ENCODE peak calls at places on chromosomes 5 and 9, in four cellular contexts. One of them, this sample, is unnamed. For H3K9me3, the result is how much of the 10 kb centered on the place peaks cover.

GRCh38 chr9:1804128-1804865 is 210.8 kb upstream of the SMARCA2 start:
- DNase-seq in lower lobe of right lung: no peak
- DNase-seq in heart right ventricle: no peak
- DNase-seq in right atrium auricular region: no peak
- DNase-seq in this sample: no peak

GRCh38 chr5:9877473-9877872 is 247.3 kb upstream of the TAS2R1 start:
- DNase-seq in heart right ventricle: no peak
- DNase-seq in lower lobe of right lung: no peak
- DNase-seq in right atrium auricular region: no peak
- DNase-seq in this sample: no peak

GRCh38 chr5:125890387-125890955 is 532.7 kb upstream of the GRAMD2B start:
- DNase-seq in heart right ventricle: no peak
- DNase-seq in right atrium auricular region: no peak
- DNase-seq in lower lobe of right lung: no peak
- DNase-seq in this sample: no peak

GRCh38 chr5:121021688-121022087 is 557.6 kb downstream of the PRR16 start:
- DNase-seq in right atrium auricular region: no peak
- DNase-seq in heart right ventricle: no peak
- DNase-seq in lower lobe of right lung: no peak
- DNase-seq in this sample: no peak

GRCh38 chr9:111891910-111892499 is 4.6 kb upstream of the UGCG start:
- DNase-seq in right atrium auricular region: no peak
- DNase-seq in heart right ventricle: no peak
- DNase-seq in lower lobe of right lung: peak
- DNase-seq in this sample: no peak

GRCh38 chr5:89573336-89573735 is 690.4 kb upstream of the MEF2C start:
- DNase-seq in heart right ventricle: no peak
- DNase-seq in right atrium auricular region: no peak
- DNase-seq in lower lobe of right lung: no peak
- DNase-seq in this sample: no peak

GRCh38 chr5:52283221-52283620 is 504.5 kb upstream of the ITGA1 start:
- DNase-seq in right atrium auricular region: no peak
- DNase-seq in heart right ventricle: no peak
- DNase-seq in lower lobe of right lung: no peak
- DNase-seq in this sample: no peak

GRCh38 chr5:141508808-141509611 is 20.1 kb downstream of the PCDHGC5 start:
- DNase-seq in heart right ventricle: peak
- DNase-seq in right atrium auricular region: peak
- DNase-seq in lower lobe of right lung: no peak
- DNase-seq in this sample: no peak

GRCh38 chr9:105667867-105668266 is 5.6 kb downstream of the TAL2 start:
- DNase-seq in right atrium auricular region: no peak
- DNase-seq in lower lobe of right lung: no peak
- DNase-seq in heart right ventricle: no peak
- DNase-seq in this sample: no peak

GRCh38 chr5:36689225-36689624 is 82.8 kb downstream of the SLC1A3 start:
- DNase-seq in right atrium auricular region: no peak
- DNase-seq in lower lobe of right lung: no peak
- DNase-seq in heart right ventricle: no peak
- DNase-seq in this sample: no peak

GRCh38 chr9:215631-216155 is 1.0 kb downstream of the DOCK8 start:
- DNase-seq in heart right ventricle: no peak
- DNase-seq in right atrium auricular region: no peak
- DNase-seq in lower lobe of right lung: no peak
- DNase-seq in this sample: no peak

GRCh38 chr5:16043349-16043748 is 136.2 kb downstream of the MARCHF11 start:
- DNase-seq in heart right ventricle: no peak
- DNase-seq in right atrium auricular region: no peak
- DNase-seq in lower lobe of right lung: no peak
- DNase-seq in this sample: no peak

GRCh38 chr5:76372320-76373054 is 30.6 kb upstream of the IQGAP2 start:
- DNase-seq in lower lobe of right lung: no peak
- DNase-seq in heart right ventricle: no peak
- DNase-seq in right atrium auricular region: no peak
- DNase-seq in this sample: no peak

GRCh38 chr5:19240150-19240549 is 747.9 kb downstream of the CDH18 start:
- DNase-seq in right atrium auricular region: no peak
- DNase-seq in lower lobe of right lung: no peak
- DNase-seq in heart right ventricle: no peak
- DNase-seq in this sample: no peak

GRCh38 chr5:141880961-141881801 is 3.0 kb upstream of the PCDH1 start:
- DNase-seq in heart right ventricle: peak
- DNase-seq in right atrium auricular region: no peak
- DNase-seq in lower lobe of right lung: no peak
- DNase-seq in this sample: no peak

GRCh38 chr5:7208911-7209310 is 187.0 kb upstream of the ADCY2 start:
- DNase-seq in lower lobe of right lung: no peak
- DNase-seq in right atrium auricular region: peak
- DNase-seq in heart right ventricle: no peak
- DNase-seq in this sample: no peak

GRCh38 chr5:116671211-116671736 is 96.7 kb upstream of the SEMA6A start:
- DNase-seq in lower lobe of right lung: no peak
- DNase-seq in heart right ventricle: no peak
- DNase-seq in right atrium auricular region: no peak
- DNase-seq in this sample: no peak

GRCh38 chr9:23638837-23639426 is 187.1 kb downstream of the ELAVL2 start:
- DNase-seq in lower lobe of right lung: no peak
- DNase-seq in right atrium auricular region: no peak
- DNase-seq in heart right ventricle: no peak
- DNase-seq in this sample: no peak

GRCh38 chr5:156475182-156475830 is 148.3 kb downstream of the SGCD start:
- DNase-seq in right atrium auricular region: no peak
- DNase-seq in heart right ventricle: no peak
- DNase-seq in lower lobe of right lung: no peak
- DNase-seq in this sample: no peak

GRCh38 chr9:97880336-97880735 is 27.3 kb downstream of the FOXE1 start:
- DNase-seq in right atrium auricular region: no peak
- DNase-seq in heart right ventricle: no peak
- DNase-seq in lower lobe of right lung: no peak
- DNase-seq in this sample: no peak

GRCh38 chr5:108728566-108729305 is 19.0 kb upstream of the FER start:
- DNase-seq in right atrium auricular region: no peak
- DNase-seq in lower lobe of right lung: no peak
- DNase-seq in heart right ventricle: no peak
- DNase-seq in this sample: peak

GRCh38 chr9:109751253-109751652 is 28.7 kb upstream of the PALM2AKAP2 start:
- DNase-seq in right atrium auricular region: no peak
- DNase-seq in heart right ventricle: no peak
- DNase-seq in lower lobe of right lung: no peak
- DNase-seq in this sample: no peak

GRCh38 chr5:94102849-94103248 is 361.4 kb upstream of the POU5F2 start:
- DNase-seq in heart right ventricle: no peak
- DNase-seq in right atrium auricular region: no peak
- DNase-seq in lower lobe of right lung: no peak
- DNase-seq in this sample: no peak

GRCh38 chr9:10613413-10613812 is 611 bp upstream of the PTPRD start:
- DNase-seq in heart right ventricle: no peak
- DNase-seq in lower lobe of right lung: no peak
- DNase-seq in right atrium auricular region: no peak
- DNase-seq in this sample: no peak

GRCh38 chr9:115939065-115939765 is 214.4 kb upstream of the PAPPA start:
- DNase-seq in right atrium auricular region: no peak
- DNase-seq in heart right ventricle: no peak
- DNase-seq in lower lobe of right lung: no peak
- DNase-seq in this sample: no peak

GRCh38 chr9:113349434-113350337 is at the start of gene BSPRY:
- DNase-seq in lower lobe of right lung: peak
- DNase-seq in heart right ventricle: peak
- DNase-seq in right atrium auricular region: no peak
- DNase-seq in this sample: no peak

GRCh38 chr9:125650271-125650737 is 56.7 kb downstream of the MAPKAP1 start:
- DNase-seq in heart right ventricle: no peak
- DNase-seq in lower lobe of right lung: no peak
- DNase-seq in right atrium auricular region: no peak
- DNase-seq in this sample: no peak

GRCh38 chr5:140794594-140795258 is at the start of gene PCDHA2:
- DNase-seq in lower lobe of right lung: no peak
- DNase-seq in heart right ventricle: no peak
- DNase-seq in right atrium auricular region: no peak
- DNase-seq in this sample: no peak

GRCh38 chr5:53991942-53992341 is 318.4 kb downstream of the ARL15 start:
- DNase-seq in lower lobe of right lung: no peak
- DNase-seq in right atrium auricular region: no peak
- DNase-seq in heart right ventricle: no peak
- DNase-seq in this sample: no peak

GRCh38 chr9:72363908-72364678 is 915 bp downstream of the ZFAND5 start:
- DNase-seq in lower lobe of right lung: peak
- DNase-seq in heart right ventricle: peak
- DNase-seq in right atrium auricular region: peak
- DNase-seq in this sample: peak

GRCh38 chr5:144187699-144188294 is 17.1 kb downstream of the KCTD16 start:
- DNase-seq in heart right ventricle: no peak
- DNase-seq in right atrium auricular region: no peak
- DNase-seq in lower lobe of right lung: peak
- DNase-seq in this sample: peak

GRCh38 chr5:160188151-160188967 is 40.9 kb upstream of the FABP6 start:
- DNase-seq in heart right ventricle: peak
- DNase-seq in lower lobe of right lung: peak
- DNase-seq in right atrium auricular region: peak
- DNase-seq in this sample: no peak

GRCh38 chr9:105206821-105207699 is 37.4 kb upstream of the SLC44A1 start:
- DNase-seq in lower lobe of right lung: no peak
- DNase-seq in right atrium auricular region: no peak
- DNase-seq in heart right ventricle: no peak
- DNase-seq in this sample: no peak

GRCh38 chr5:1655496-1656270 is 131.9 kb upstream of the LPCAT1 start:
- DNase-seq in heart right ventricle: no peak
- DNase-seq in right atrium auricular region: peak
- DNase-seq in lower lobe of right lung: no peak
- DNase-seq in this sample: no peak

GRCh38 chr5:31688515-31689092 is 49.7 kb downstream of the PDZD2 start:
- DNase-seq in heart right ventricle: peak
- DNase-seq in lower lobe of right lung: no peak
- DNase-seq in right atrium auricular region: no peak
- DNase-seq in this sample: no peak

GRCh38 chr9:138117836-138118235 is 240.3 kb downstream of the CACNA1B start:
- DNase-seq in lower lobe of right lung: no peak
- DNase-seq in right atrium auricular region: no peak
- DNase-seq in heart right ventricle: no peak
- DNase-seq in this sample: no peak

GRCh38 chr9:138114501-138115245 is 237.1 kb downstream of the CACNA1B start:
- DNase-seq in right atrium auricular region: no peak
- DNase-seq in lower lobe of right lung: no peak
- DNase-seq in heart right ventricle: no peak
- DNase-seq in this sample: no peak

GRCh38 chr9:138117101-138117750 is 239.6 kb downstream of the CACNA1B start:
- DNase-seq in heart right ventricle: no peak
- DNase-seq in right atrium auricular region: no peak
- DNase-seq in lower lobe of right lung: no peak
- DNase-seq in this sample: no peak

GRCh38 chr9:138115506-138115905 is 237.9 kb downstream of the CACNA1B start:
- DNase-seq in right atrium auricular region: no peak
- DNase-seq in lower lobe of right lung: no peak
- DNase-seq in heart right ventricle: no peak
- DNase-seq in this sample: no peak

GRCh38 chr9:138116521-138116920 is 238.9 kb downstream of the CACNA1B start:
- DNase-seq in lower lobe of right lung: no peak
- DNase-seq in heart right ventricle: no peak
- DNase-seq in right atrium auricular region: no peak
- DNase-seq in this sample: no peak
- H3K9me3 ChIP-seq in lower lobe of right lung: under half
- H3K9me3 ChIP-seq in heart right ventricle: under half
- H3K9me3 ChIP-seq in right atrium auricular region: under half
- H3K9me3 ChIP-seq in this sample: under half

GRCh38 chr5:150960791-150961396 is 56.1 kb upstream of the ZNF300 start:
- DNase-seq in heart right ventricle: no peak
- DNase-seq in lower lobe of right lung: no peak
- DNase-seq in right atrium auricular region: no peak
- DNase-seq in this sample: no peak
- H3K9me3 ChIP-seq in heart right ventricle: under half
- H3K9me3 ChIP-seq in lower lobe of right lung: under half
- H3K9me3 ChIP-seq in right atrium auricular region: under half
- H3K9me3 ChIP-seq in this sample: under half

DNA sequence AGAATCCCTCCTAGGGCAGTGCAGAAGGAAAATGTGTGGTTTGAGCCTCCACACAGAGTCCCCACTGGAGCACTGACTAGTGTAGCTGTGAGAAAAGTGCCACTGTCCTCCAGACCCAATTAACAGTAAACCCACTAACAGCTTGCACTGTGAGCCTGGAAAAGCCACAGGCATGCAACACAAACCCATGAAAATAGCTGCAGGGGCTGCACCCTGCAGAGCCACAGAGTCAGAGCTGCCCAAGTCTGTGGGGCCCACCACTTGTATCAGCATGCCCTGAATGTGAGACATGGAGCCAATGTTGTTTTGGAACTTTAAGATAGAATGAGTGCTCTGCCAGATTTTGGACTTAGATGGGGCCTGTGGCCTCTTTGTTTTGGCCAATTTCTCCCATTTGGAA is 119.8 kb upstream of the CDH9 start:
- DNase-seq in lower lobe of right lung: no peak
- DNase-seq in right atrium auricular region: no peak
- DNase-seq in heart right ventricle: no peak
- DNase-seq in this sample: no peak
- H3K9me3 ChIP-seq in lower lobe of right lung: under half
- H3K9me3 ChIP-seq in right atrium auricular region: under half
- H3K9me3 ChIP-seq in heart right ventricle: under half
- H3K9me3 ChIP-seq in this sample: under half

DNA sequence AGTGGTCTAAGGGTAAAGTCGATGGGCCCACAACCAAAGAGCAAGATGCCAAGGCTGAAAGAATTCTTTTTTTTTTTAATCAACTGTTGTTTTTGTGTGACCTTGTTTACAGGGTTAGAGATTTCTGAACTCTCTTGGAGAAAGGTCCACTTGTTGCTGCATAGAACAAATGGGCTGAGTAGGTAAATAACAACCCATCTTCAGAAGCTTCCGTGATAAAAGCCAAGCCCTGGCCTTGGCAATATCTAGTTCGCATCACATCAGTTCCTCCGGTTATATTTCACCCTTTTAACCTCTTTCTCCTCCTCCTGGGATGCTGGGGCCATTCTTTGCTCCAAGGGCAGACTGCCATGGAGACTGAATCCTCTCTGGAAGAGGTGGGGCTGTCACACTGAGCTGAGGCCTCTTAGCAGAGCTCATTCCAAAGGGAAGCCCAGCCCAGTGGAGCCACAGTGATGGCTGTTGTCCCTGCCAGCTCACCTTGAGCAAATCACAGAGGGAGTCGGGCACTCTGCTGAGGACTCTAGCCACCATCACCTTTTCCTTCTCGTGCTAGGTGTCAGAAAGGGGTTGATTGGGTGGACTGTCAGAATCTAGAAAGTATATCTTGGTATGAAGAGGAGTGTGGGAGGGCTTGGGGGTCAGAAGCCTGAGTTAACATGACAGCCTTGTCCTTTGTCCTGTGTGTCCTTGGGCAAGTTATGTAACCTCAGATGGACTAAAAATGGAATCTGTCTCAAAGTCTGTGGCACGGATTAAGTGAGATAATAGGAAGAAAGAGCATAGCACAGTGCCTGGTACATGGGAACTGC is 17.9 kb downstream of the ANKRD55 start:
- DNase-seq in heart right ventricle: no peak
- DNase-seq in right atrium auricular region: no peak
- DNase-seq in lower lobe of right lung: no peak
- DNase-seq in this sample: no peak
- H3K9me3 ChIP-seq in heart right ventricle: under half
- H3K9me3 ChIP-seq in right atrium auricular region: under half
- H3K9me3 ChIP-seq in lower lobe of right lung: under half
- H3K9me3 ChIP-seq in this sample: under half

This sample was measured in T-helper 17 cell.